ENCODE peak calls at places on chromosome 17, in seven cellular contexts. J, G, Q, N, W, L and E are unnamed samples.

GRCh38 chr17:72719582-72720493 is 372.6 kb downstream of the SLC39A11 start:
- DNase-seq in J (no peak), G (no peak), Q (no peak), N (no peak), W (peak; percentile 73), L (no peak), E (no peak)

GRCh38 chr17:74569392-74570003 is 2.2 kb upstream of the CD300H start:
- DNase-seq in J (peak; percentile 23), G (peak; percentile 35), Q (peak; percentile 65), N (peak; percentile 15), W (peak; percentile 82), L (peak; percentile 21), E (peak; percentile 35)

GRCh38 chr17:41773190-41773588 is 13.3 kb downstream of the JUP start:
- DNase-seq in J (no peak), G (peak; percentile 87), Q (peak; percentile 21), N (peak; percentile 58), W (peak; percentile 89), L (peak; percentile 70), E (peak; percentile 61)

GRCh38 chr17:35087731-35088646 is 24.5 kb upstream of the RFFL start:
- DNase-seq in J (peak; percentile 26), G (peak; percentile 58), Q (no peak), N (peak; percentile 51), W (peak; percentile 52), L (peak; percentile 41), E (no peak)

GRCh38 chr17:44977065-44977464 is 9.0 kb upstream of the C1QL1 start:
- DNase-seq in J (no peak), G (no peak), Q (no peak), N (no peak), W (no peak), L (no peak), E (no peak)

GRCh38 chr17:16215002-16215272 is 397 bp downstream of the NCOR1 start:
- DNase-seq in J (peak; percentile 24), G (peak; percentile 47), Q (no peak), N (peak; percentile 51), W (no peak), L (no peak), E (no peak)

GRCh38 chr17:68182940-68183551 is 64.8 kb upstream of the AMZ2 start:
- DNase-seq in J (no peak), G (no peak), Q (no peak), N (no peak), W (no peak), L (no peak), E (no peak)

GRCh38 chr17:80331820-80332219 is 71.2 kb downstream of the RNF213 start:
- DNase-seq in J (no peak), G (no peak), Q (no peak), N (no peak), W (no peak), L (no peak), E (no peak)

GRCh38 chr17:47813512-47814031 is 8.0 kb downstream of the OSBPL7 start:
- DNase-seq in J (no peak), G (no peak), Q (no peak), N (no peak), W (no peak), L (peak; percentile 5), E (no peak)

GRCh38 chr17:45732926-45733505 is 51.1 kb upstream of the CRHR1 start:
- DNase-seq in J (no peak), G (no peak), Q (no peak), N (no peak), W (no peak), L (no peak), E (no peak)

GRCh38 chr17:72192409-72193192 is 71.8 kb downstream of the SOX9 start:
- DNase-seq in J (peak; percentile 28), G (no peak), Q (no peak), N (no peak), W (peak; percentile 86), L (no peak), E (peak; percentile 34)

GRCh38 chr17:67496286-67496685 is 119.2 kb downstream of the PITPNC1 start:
- DNase-seq in J (no peak), G (no peak), Q (no peak), N (no peak), W (no peak), L (peak; percentile 44), E (no peak)

GRCh38 chr17:79623786-79624657 is 13.2 kb upstream of the RBFOX3 start:
- DNase-seq in J (no peak), G (no peak), Q (no peak), N (peak; percentile 2), W (no peak), L (no peak), E (no peak)

GRCh38 chr17:78735832-78736525 is 46.1 kb downstream of the CYTH1 start:
- DNase-seq in J (no peak), G (no peak), Q (no peak), N (peak; percentile 45), W (no peak), L (no peak), E (no peak)

GRCh38 chr17:59492091-59492451 is 73.3 kb upstream of the DHX40 start:
- DNase-seq in J (no peak), G (no peak), Q (no peak), N (no peak), W (no peak), L (no peak), E (no peak)
- TF ChIP-seq CTCF in J (no peak), G (no peak), Q (no peak), N (no peak), W (no peak), L (no peak), E (no peak)

GRCh38 chr17:36922175-36922574 is 15.1 kb upstream of the LHX1 start:
- DNase-seq in J (no peak), G (no peak), Q (no peak), N (no peak), W (no peak), L (no peak), E (no peak)

GRCh38 chr17:36926701-36927100 is 10.6 kb upstream of the LHX1 start:
- DNase-seq in J (no peak), G (no peak), Q (no peak), N (no peak), W (no peak), L (no peak), E (no peak)

GRCh38 chr17:36928450-36929125 is 8.7 kb upstream of the LHX1 start:
- DNase-seq in J (no peak), G (no peak), Q (no peak), N (no peak), W (no peak), L (no peak), E (no peak)

GRCh38 chr17:36923814-36924221 is 13.5 kb upstream of the LHX1 start:
- DNase-seq in J (no peak), G (no peak), Q (no peak), N (no peak), W (no peak), L (no peak), E (no peak)

GRCh38 chr17:36926226-36926625 is 11.0 kb upstream of the LHX1 start:
- DNase-seq in J (no peak), G (no peak), Q (no peak), N (no peak), W (no peak), L (no peak), E (no peak)
- H3K27me3 ChIP-seq in J (peaks cover 5% of the 10 kb centered on the region), G (peaks cover 89% of the 10 kb centered on the region), Q (peaks cover 16% of the 10 kb centered on the region), N (no peaks in the 10 kb centered on the region), W (peaks cover 48% of the 10 kb centered on the region), L (peaks cover 2% of the 10 kb centered on the region), E (peaks cover 60% of the 10 kb centered on the region)

DNA sequence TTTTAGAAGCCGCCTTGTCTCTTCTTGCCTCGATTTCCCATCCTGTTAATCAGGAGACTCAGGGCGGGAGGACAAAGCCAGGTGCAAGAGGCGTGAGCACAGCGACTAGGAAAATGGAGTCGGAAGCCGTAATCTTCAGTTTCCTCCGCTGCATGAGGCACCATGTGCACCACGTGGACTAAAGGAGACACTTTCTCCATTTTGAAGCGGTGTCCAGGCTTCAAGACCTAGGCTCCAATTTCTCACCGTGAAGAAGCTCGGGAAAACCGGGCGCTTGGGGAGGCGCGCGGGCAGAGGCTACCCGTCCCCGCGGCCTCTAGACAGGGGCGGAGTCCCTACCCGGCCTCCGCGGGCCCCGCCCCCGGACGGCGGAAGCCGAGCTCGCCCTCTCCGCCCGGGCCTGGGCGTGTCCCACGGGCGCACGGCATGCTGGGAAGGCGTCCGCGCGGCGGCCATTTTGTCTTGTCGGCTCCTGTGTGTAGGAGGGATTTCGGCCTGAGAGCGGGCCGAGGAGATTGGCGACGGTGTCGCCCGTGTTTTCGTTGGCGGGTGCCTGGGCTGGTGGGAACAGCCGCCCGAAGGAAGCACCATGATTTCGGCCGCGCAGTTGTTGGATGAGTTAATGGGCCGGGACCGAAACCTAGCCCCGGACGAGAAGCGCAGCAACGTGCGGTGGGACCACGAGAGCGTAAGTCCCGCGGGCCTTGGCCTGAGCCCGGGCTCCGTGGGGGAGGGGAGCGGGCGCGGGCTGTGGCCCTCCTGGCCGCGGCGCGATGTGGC is at the start of gene LUC7L3:
- DNase-seq in J (peak; percentile 89), G (peak; percentile 95), Q (peak; percentile 81), N (peak; percentile 94), W (peak; percentile 94), L (peak; percentile 92), E (peak; percentile 66)
- TF ChIP-seq CTCF in J (no peak), G (no peak), Q (no peak), N (no peak), W (no peak), L (peak; percentile 15), E (no peak)

DNA sequence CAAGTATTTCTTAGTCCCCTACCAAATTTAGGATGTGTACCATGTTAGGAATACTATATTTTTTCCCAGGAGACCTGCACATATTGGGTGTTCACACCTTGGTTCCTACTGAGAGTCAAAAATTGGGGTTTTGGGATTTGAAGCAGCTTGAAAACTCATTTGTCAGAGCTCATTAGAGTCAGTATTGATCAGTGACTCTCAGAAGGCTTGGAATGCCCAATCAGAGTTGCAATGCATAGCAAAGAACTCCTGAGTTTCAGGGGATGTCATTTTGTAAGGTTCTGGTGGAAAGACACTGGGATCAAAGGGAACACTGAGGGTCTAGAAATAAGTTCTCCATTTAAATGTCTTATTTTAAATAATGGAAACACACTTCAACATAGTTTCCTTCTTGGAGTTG is 5.1 kb downstream of the HLF start:
- DNase-seq in J (no peak), G (no peak), Q (no peak), N (no peak), W (no peak), L (no peak), E (no peak)
- H3K27me3 ChIP-seq in J (no peaks in the 10 kb centered on the region), G (peaks cover 16% of the 10 kb centered on the region), Q (no peaks in the 10 kb centered on the region), N (no peaks in the 10 kb centered on the region), W (peaks cover 27% of the 10 kb centered on the region), L (no peaks in the 10 kb centered on the region), E (peaks cover 20% of the 10 kb centered on the region)

GRCh38 chr17:62974788-62975586 is 9.0 kb downstream of the TANC2 start:
- DNase-seq in J (no peak), G (no peak), Q (no peak), N (no peak), W (peak; percentile 34), L (no peak), E (no peak)
- TF ChIP-seq CTCF in J (no peak), G (no peak), Q (no peak), N (no peak), W (no peak), L (no peak), E (no peak)